ENCODE peak calls at places on chromosomes 13 and 19, in ten cellular contexts. G, F, L, O, Y, E, Q, S, U and K are unnamed samples.

GRCh38 chr19:15672580-15673175 is at the start of gene CYP4F12:
- DNase-seq in G (no peak), F (no peak), L (no peak), O (peak), Y (no peak), E (peak), Q (peak), S (peak), U (no peak), K (no peak)

GRCh38 chr13:39483326-39483725 is 119.7 kb downstream of the LHFPL6 start:
- DNase-seq in G (no peak), F (no peak), L (no peak), O (no peak), Y (no peak), E (no peak), Q (no peak), S (no peak), U (no peak), K (no peak)

GRCh38 chr19:10508707-10509106 is 5.6 kb upstream of the KEAP1 start:
- DNase-seq in G (no peak), F (no peak), L (no peak), O (no peak), Y (no peak), E (no peak), Q (no peak), S (peak), U (no peak), K (no peak)

GRCh38 chr19:10277795-10278583 is 7.1 kb downstream of the ICAM1 start:
- DNase-seq in G (no peak), F (no peak), L (no peak), O (no peak), Y (no peak), E (no peak), Q (no peak), S (no peak), U (no peak), K (no peak)

GRCh38 chr13:111275995-111276618 is 44.3 kb upstream of the TEX29 start:
- DNase-seq in G (no peak), F (no peak), L (no peak), O (no peak), Y (no peak), E (no peak), Q (no peak), S (no peak), U (no peak), K (no peak)

GRCh38 chr19:42253245-42254082 is 1.5 kb downstream of the ERF start:
- DNase-seq in G (peak), F (peak), L (peak), O (peak), Y (peak), E (no peak), Q (no peak), S (peak), U (peak), K (no peak)

GRCh38 chr19:45059258-45059965 is 16.9 kb downstream of the ZNF296 start:
- DNase-seq in G (peak), F (peak), L (peak), O (peak), Y (peak), E (peak), Q (peak), S (peak), U (peak), K (no peak)

GRCh38 chr13:97466782-97467181 is 32.8 kb downstream of the RAP2A start:
- DNase-seq in G (no peak), F (no peak), L (no peak), O (no peak), Y (no peak), E (no peak), Q (no peak), S (no peak), U (no peak), K (no peak)

GRCh38 chr13:30943881-30944280 is 11.4 kb downstream of the TEX26 start:
- DNase-seq in G (no peak), F (no peak), L (no peak), O (no peak), Y (no peak), E (no peak), Q (no peak), S (no peak), U (no peak), K (no peak)

GRCh38 chr13:113903361-113903760 is 39.5 kb upstream of the GAS6 start:
- DNase-seq in G (no peak), F (no peak), L (no peak), O (no peak), Y (no peak), E (peak), Q (peak), S (no peak), U (no peak), K (no peak)

GRCh38 chr13:91153372-91153771 is 194.1 kb upstream of the MIR17HG start:
- DNase-seq in G (no peak), F (no peak), L (no peak), O (no peak), Y (no peak), E (no peak), Q (no peak), S (no peak), U (no peak), K (no peak)

DNA sequence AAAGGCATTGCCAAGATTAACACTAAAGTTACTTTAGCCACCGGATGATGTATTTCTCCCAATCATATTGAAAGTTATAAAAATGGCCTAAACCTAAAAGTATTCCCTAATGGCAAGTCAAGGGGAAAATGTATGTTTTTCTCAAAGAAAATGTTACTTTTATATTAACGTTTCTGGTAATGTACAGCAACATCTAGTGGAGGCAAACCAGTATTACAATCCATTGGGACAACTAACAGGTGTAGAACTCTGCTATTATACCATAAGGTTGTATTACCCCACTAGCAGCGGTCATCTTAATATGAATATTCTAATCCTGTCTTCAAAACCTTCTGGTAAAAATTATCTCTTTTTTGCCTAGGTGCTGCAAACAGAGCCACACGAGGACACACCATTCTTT is 69.2 kb downstream of the ZNF100 start:
- DNase-seq in G (peak), F (no peak), L (peak), O (no peak), Y (no peak), E (no peak), Q (no peak), S (peak), U (no peak), K (no peak)
- TF ChIP-seq CTCF in G (peak), F (peak), L (peak), O (peak), Y (peak), E (peak), Q (peak), S (peak), U (peak), K (peak)

DNA sequence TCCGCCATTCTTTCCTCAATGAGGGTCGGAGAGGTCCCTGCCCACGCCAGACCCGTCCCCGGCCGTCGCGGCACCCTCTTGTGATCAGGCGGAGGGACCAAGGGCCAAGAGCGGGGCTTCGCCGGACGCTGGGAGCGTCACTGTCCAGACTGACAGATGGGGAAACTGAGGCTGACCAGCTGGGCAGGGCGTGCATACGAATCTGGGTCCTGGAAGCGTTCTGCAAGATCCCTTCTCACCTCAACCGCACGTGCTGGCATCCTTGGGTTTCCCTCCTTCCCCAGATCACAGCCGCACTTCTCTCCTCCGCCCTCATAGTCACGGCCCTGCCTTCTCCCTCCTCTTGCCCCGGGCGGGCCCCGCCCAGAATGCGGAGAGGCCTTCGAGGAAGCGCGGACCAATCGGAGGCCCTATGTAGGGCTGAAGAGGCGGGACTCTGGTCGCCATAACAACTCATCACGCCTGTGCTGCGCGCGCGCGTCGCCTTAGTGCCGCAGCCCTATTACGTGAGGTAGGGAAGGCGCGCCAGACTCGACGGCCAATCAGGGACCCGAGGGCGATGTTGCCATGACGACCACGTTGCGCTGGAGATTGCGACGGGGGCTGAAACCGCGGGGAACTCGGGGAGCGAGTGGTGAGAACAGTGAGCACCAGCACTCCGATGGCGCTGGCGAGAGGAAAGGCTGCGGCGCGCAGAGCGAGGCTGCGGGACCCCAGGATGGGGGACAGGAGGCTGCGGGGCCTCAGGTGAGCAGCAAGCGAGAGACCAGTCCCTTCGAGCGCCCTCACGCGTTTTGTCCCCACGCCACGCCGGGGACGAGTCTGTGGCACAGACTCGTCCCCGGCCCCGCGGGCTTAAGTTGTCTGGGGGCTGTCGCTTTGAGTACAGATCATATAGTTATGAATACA is 5.7 kb downstream of the RNF225 start:
- DNase-seq in G (peak), F (peak), L (peak), O (peak), Y (peak), E (peak), Q (peak), S (peak), U (peak), K (peak)
- TF ChIP-seq CTCF in G (peak), F (no peak), L (peak), O (peak), Y (peak), E (peak), Q (no peak), S (no peak), U (no peak), K (peak)

GRCh38 chr19:38529610-38530009 is 88.1 kb downstream of the MAP4K1 start:
- DNase-seq in G (no peak), F (no peak), L (no peak), O (no peak), Y (no peak), E (no peak), Q (no peak), S (no peak), U (no peak), K (no peak)
- TF ChIP-seq CTCF in G (no peak), F (no peak), L (no peak), O (no peak), Y (no peak), E (no peak), Q (no peak), S (no peak), U (no peak), K (no peak)

DNA sequence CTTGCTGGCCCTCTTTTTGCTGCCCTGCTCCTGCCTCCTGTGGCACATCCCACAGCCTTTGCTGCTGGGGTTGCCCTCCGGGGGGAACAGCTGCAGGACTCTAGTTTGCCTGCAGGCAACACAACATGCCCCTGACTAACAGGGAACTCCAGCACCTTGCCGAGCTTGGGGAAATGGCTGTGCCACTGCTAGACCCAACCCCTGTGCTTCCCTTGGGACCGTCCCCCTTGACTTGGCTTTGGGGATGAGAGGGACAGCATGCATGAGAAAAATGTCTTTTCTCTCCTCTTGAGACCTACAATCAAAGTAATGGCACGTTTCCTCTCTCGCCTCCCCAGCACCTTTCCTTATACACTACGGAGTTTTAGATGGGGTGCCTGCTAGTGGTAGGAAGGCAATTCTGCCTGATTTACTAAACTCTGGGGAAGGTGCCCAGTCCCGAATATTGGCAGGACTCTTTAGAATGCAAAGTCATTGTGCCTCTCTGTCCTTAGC is 12.4 kb upstream of the VWA8 start:
- DNase-seq in G (no peak), F (no peak), L (no peak), O (no peak), Y (no peak), E (no peak), Q (no peak), S (no peak), U (no peak), K (no peak)
- TF ChIP-seq CTCF in G (peak), F (no peak), L (no peak), O (peak), Y (no peak), E (no peak), Q (no peak), S (no peak), U (no peak), K (peak)

GRCh38 chr19:48813123-48813911 is 2.5 kb upstream of the BCAT2 start:
- DNase-seq in G (no peak), F (no peak), L (no peak), O (no peak), Y (peak), E (no peak), Q (no peak), S (no peak), U (no peak), K (no peak)

GRCh38 chr19:48817585-48818124 is 6.8 kb upstream of the BCAT2 start:
- DNase-seq in G (no peak), F (no peak), L (no peak), O (no peak), Y (no peak), E (no peak), Q (no peak), S (no peak), U (no peak), K (no peak)

GRCh38 chr19:48818234-48818823 is 7.5 kb upstream of the BCAT2 start:
- DNase-seq in G (no peak), F (no peak), L (no peak), O (no peak), Y (no peak), E (no peak), Q (no peak), S (no peak), U (no peak), K (no peak)

GRCh38 chr19:48814895-48815294 is 4.1 kb upstream of the BCAT2 start:
- DNase-seq in G (no peak), F (no peak), L (no peak), O (no peak), Y (no peak), E (no peak), Q (no peak), S (no peak), U (no peak), K (no peak)

DNA sequence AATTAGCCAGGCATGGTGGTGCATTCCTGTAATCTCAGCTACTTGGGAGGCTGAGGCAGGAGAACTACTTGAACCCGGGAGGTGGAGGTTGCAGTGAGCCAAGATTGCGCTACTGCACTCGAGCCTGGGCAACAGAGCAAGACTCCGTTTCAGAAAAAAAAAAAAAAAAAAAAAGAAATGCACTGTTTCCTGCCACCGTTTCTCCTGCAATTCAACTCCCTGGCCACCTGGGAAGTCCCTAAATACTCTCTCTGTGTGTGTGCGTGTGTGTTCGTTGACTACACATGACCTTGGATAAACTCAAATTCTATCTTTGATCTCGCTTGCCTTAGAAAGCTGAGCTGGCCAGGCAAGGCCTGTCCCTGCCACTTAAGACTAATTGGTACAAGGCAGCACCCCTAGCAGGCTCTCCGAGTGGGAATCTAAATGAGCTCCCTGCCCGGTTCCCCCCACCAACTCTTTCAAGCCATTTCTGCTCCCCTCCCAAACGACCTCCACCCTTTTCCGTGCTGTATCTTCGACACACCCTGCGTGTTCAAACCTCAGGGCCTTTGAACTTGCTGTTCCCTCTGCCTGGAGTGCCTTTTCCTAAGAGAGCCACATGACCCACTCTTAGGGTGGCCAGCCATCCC is 5.2 kb upstream of the BCAT2 start:
- DNase-seq in G (peak), F (no peak), L (peak), O (no peak), Y (peak), E (no peak), Q (no peak), S (no peak), U (no peak), K (no peak)
- TF ChIP-seq CTCF in G (no peak), F (no peak), L (no peak), O (no peak), Y (no peak), E (no peak), Q (peak), S (no peak), U (peak), K (peak)

GRCh38 chr13:109869312-109870237 is 83.2 kb upstream of the IRS2 start:
- DNase-seq in G (no peak), F (no peak), L (no peak), O (peak), Y (no peak), E (peak), Q (peak), S (no peak), U (no peak), K (no peak)
- TF ChIP-seq CTCF in G (peak), F (no peak), L (no peak), O (peak), Y (no peak), E (peak), Q (peak), S (no peak), U (no peak), K (no peak)

DNA sequence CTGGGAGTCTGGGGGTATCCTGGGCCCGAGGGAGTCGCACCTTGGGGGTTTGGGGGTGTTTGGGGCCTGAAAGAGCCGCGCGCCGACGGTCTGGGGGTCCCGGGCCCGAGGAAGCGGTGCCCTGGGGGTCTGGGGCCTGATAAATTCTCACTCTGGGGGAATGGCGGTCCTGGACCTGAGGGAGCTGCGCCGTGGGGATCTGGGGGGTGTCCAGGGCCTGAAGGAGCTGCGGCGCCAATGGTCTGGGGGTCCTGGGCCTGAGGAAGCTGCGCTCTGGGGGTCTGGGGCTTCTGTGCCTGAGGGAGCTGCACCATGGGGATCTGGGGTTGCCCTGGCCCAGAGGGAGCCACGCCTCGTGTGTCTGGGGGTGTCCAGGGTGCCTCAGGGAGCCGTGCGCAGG is 914 bp downstream of the HDGFL2 start:
- DNase-seq in G (no peak), F (no peak), L (no peak), O (no peak), Y (no peak), E (no peak), Q (no peak), S (no peak), U (no peak), K (no peak)
- TF ChIP-seq CTCF in G (no peak), F (no peak), L (no peak), O (no peak), Y (no peak), E (no peak), Q (no peak), S (no peak), U (no peak), K (no peak)

GRCh38 chr13:35879111-35879510 is 252.1 kb downstream of the DCLK1 start:
- DNase-seq in G (no peak), F (no peak), L (no peak), O (no peak), Y (no peak), E (no peak), Q (no peak), S (no peak), U (no peak), K (no peak)
- TF ChIP-seq CTCF in G (no peak), F (no peak), L (no peak), O (no peak), Y (no peak), E (no peak), Q (no peak), S (no peak), U (no peak), K (no peak)

GRCh38 chr19:19696386-19696785 is 27.7 kb downstream of the ZNF101 start:
- DNase-seq in G (no peak), F (no peak), L (no peak), O (no peak), Y (no peak), E (no peak), Q (no peak), S (no peak), U (no peak), K (no peak)
- TF ChIP-seq CTCF in G (no peak), F (no peak), L (no peak), O (no peak), Y (no peak), E (no peak), Q (no peak), S (no peak), U (no peak), K (no peak)

GRCh38 chr13:36606060-36606459 is 67.8 kb upstream of the SERTM1 start:
- DNase-seq in G (no peak), F (no peak), L (no peak), O (no peak), Y (no peak), E (no peak), Q (no peak), S (no peak), U (no peak), K (no peak)
- TF ChIP-seq CTCF in G (no peak), F (no peak), L (no peak), O (no peak), Y (no peak), E (no peak), Q (no peak), S (no peak), U (no peak), K (no peak)